ENCODE peak calls at places on chromosomes 3 and 15, in ten cellular contexts. Q, V, H, L, B, D, Y, M, K and A are unnamed samples.

GRCh38 chr3:194069421-194070219 is 66.3 kb upstream of the HES1 start:
- DNase-seq in Q (no peak), V (no peak), H (no peak), L (no peak), B (no peak), D (no peak), Y (peak), M (no peak), K (no peak), A (no peak)

GRCh38 chr15:63870403-63871209 is 36.9 kb upstream of the HERC1 start:
- DNase-seq in Q (no peak), V (no peak), H (peak), L (peak), B (peak), D (no peak), Y (peak), M (no peak), K (peak), A (no peak)

GRCh38 chr3:161409069-161409468 is 37.8 kb upstream of the SPTSSB start:
- DNase-seq in Q (no peak), V (no peak), H (no peak), L (no peak), B (peak), D (no peak), Y (peak), M (no peak), K (no peak), A (no peak)

GRCh38 chr3:57423335-57423734 is 120.8 kb downstream of the DNAH12 start:
- DNase-seq in Q (no peak), V (no peak), H (no peak), L (no peak), B (no peak), D (no peak), Y (no peak), M (no peak), K (no peak), A (no peak)

GRCh38 chr3:28286595-28286994 is 45.2 kb downstream of the CMC1 start:
- DNase-seq in Q (no peak), V (no peak), H (no peak), L (no peak), B (no peak), D (no peak), Y (peak), M (no peak), K (no peak), A (no peak)

GRCh38 chr3:33648793-33649192 is 69.3 kb downstream of the CLASP2 start:
- DNase-seq in Q (no peak), V (no peak), H (no peak), L (no peak), B (no peak), D (no peak), Y (no peak), M (no peak), K (no peak), A (no peak)

GRCh38 chr3:7075120-7075519 is 214.2 kb downstream of the GRM7 start:
- DNase-seq in Q (no peak), V (no peak), H (no peak), L (no peak), B (no peak), D (no peak), Y (no peak), M (no peak), K (no peak), A (no peak)

GRCh38 chr3:5239602-5240001 is 52.1 kb downstream of the EDEM1 start:
- DNase-seq in Q (no peak), V (no peak), H (no peak), L (no peak), B (no peak), D (no peak), Y (peak), M (no peak), K (no peak), A (no peak)

GRCh38 chr3:14476583-14477265 is 63.4 kb downstream of the GRIP2 start:
- DNase-seq in Q (no peak), V (no peak), H (peak), L (peak), B (no peak), D (peak), Y (no peak), M (no peak), K (no peak), A (no peak)

GRCh38 chr15:39417766-39418165 is 163.1 kb upstream of the THBS1 start:
- DNase-seq in Q (no peak), V (no peak), H (no peak), L (no peak), B (no peak), D (no peak), Y (no peak), M (no peak), K (no peak), A (no peak)

GRCh38 chr15:57370929-57371328 is 5.4 kb upstream of the CGNL1 start:
- DNase-seq in Q (no peak), V (no peak), H (no peak), L (no peak), B (no peak), D (no peak), Y (no peak), M (no peak), K (no peak), A (no peak)

GRCh38 chr3:23664459-23664858 is 141.3 kb upstream of the UBE2E1 start:
- DNase-seq in Q (no peak), V (no peak), H (no peak), L (no peak), B (no peak), D (no peak), Y (peak), M (no peak), K (no peak), A (no peak)

DNA sequence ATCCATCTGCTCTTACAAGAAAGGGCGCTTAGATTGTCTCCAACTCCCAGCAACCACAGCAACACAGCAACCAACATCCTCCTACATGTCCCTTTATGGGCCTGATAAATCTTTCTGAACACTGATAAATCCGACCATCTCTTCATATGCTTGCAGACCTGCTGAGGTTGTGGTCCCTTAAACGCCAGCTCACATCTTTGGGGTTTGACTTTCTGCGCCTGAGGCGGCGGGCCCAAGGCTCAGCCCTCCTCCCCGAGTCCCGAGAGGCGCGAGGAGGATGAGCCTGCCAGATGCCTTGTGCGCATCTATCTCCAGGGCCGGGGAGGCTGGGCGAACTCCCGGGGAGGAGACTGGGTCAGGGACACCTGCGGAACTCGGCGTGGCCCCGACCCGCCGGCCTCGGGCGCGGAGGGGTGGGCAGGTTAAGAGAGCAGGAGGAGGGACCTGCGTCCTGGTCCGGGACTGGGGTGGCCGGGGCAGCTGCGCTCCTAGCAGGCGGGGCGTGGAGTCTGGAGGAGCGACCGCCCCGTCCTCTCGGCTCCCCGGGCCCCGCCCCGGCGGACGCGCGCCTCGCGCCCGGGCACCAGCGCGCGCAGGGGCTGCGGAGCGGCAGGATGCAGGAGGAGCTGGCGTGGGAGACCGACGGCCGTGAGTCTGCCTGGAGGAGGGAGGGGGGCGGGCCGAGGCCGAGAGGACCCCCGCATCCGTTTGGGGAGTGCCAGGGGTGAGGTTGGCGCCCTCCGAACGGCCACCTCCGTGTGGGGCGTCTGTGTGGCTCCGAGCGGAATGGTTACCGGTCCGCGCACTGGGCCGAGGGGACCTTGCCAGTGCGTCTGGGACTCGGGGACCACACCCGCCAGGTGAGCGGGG is at the start of gene ANKDD1A:
- DNase-seq in Q (peak), V (peak), H (peak), L (peak), B (peak), D (peak), Y (peak), M (no peak), K (no peak), A (no peak)
- TF ChIP-seq POLR2A in Q (no peak), V (no peak), H (no peak), L (peak), B (peak), D (no peak), Y (no peak), M (no peak), K (peak), A (no peak)

DNA sequence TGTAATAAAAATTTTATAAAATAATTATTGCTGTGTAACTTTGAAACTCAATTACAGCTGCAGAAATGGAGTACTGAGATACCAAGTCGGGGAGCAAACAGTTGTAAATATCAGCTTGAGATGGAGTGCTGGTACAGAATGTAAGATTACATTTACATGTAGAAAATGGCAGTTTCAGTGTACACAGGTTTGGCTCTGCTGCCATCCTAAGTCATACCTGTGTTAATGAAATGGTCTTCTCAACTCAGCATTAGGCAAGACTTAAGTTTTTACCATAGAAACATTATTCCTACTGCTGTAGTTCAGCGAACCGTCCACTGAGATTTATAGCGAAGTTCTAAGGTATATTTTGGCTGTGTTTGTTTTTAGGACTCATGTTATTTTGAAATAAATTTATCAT is 110.1 kb upstream of the TBL1XR1 start:
- DNase-seq in Q (no peak), V (no peak), H (no peak), L (no peak), B (no peak), D (no peak), Y (no peak), M (no peak), K (no peak), A (no peak)
- TF ChIP-seq CTCF in Q (no peak), V (no peak), H (no peak), L (no peak), B (no peak), D (no peak), Y (no peak), M (no peak), K (no peak), A (no peak)

GRCh38 chr3:11601446-11602241 is 42.1 kb downstream of the VGLL4 start:
- DNase-seq in Q (no peak), V (peak), H (peak), L (peak), B (no peak), D (peak), Y (peak), M (no peak), K (no peak), A (no peak)
- TF ChIP-seq POLR2A in Q (no peak), V (no peak), H (no peak), L (no peak), B (no peak), D (no peak), Y (no peak), M (no peak), K (no peak), A (no peak)

GRCh38 chr15:70212288-70212962 is 114.7 kb upstream of the TLE3 start:
- DNase-seq in Q (peak), V (no peak), H (no peak), L (no peak), B (peak), D (no peak), Y (no peak), M (no peak), K (no peak), A (no peak)

GRCh38 chr15:70209499-70209898 is 111.8 kb upstream of the TLE3 start:
- DNase-seq in Q (peak), V (no peak), H (no peak), L (no peak), B (no peak), D (no peak), Y (no peak), M (no peak), K (no peak), A (no peak)

GRCh38 chr15:70208332-70208731 is 110.6 kb upstream of the TLE3 start:
- DNase-seq in Q (peak), V (no peak), H (no peak), L (no peak), B (no peak), D (peak), Y (no peak), M (no peak), K (no peak), A (no peak)

GRCh38 chr15:70210076-70210475 is 112.4 kb upstream of the TLE3 start:
- DNase-seq in Q (peak), V (no peak), H (no peak), L (no peak), B (no peak), D (no peak), Y (no peak), M (no peak), K (no peak), A (peak)

GRCh38 chr15:70210538-70210937 is 112.8 kb upstream of the TLE3 start:
- DNase-seq in Q (peak), V (no peak), H (no peak), L (no peak), B (no peak), D (no peak), Y (no peak), M (no peak), K (no peak), A (peak)
- TF ChIP-seq CTCF in Q (no peak), V (no peak), H (no peak), L (no peak), B (no peak), D (no peak), Y (no peak), M (no peak), K (peak), A (no peak)

GRCh38 chr15:56241374-56242085 is 2.1 kb downstream of the RFX7 start:
- DNase-seq in Q (no peak), V (no peak), H (no peak), L (no peak), B (no peak), D (no peak), Y (peak), M (no peak), K (no peak), A (no peak)

GRCh38 chr15:56244237-56244810 is 645 bp upstream of the RFX7 start:
- DNase-seq in Q (peak), V (peak), H (peak), L (peak), B (peak), D (peak), Y (peak), M (no peak), K (no peak), A (peak)

GRCh38 chr15:56242576-56243116 is 1.0 kb downstream of the RFX7 start:
- DNase-seq in Q (no peak), V (no peak), H (no peak), L (no peak), B (no peak), D (no peak), Y (no peak), M (no peak), K (no peak), A (no peak)

GRCh38 chr15:56243774-56244236 is at the start of gene RFX7:
- DNase-seq in Q (peak), V (peak), H (peak), L (peak), B (peak), D (peak), Y (peak), M (no peak), K (no peak), A (peak)

GRCh38 chr15:56243117-56243773 is 434 bp downstream of the RFX7 start:
- DNase-seq in Q (peak), V (peak), H (peak), L (peak), B (peak), D (peak), Y (peak), M (no peak), K (no peak), A (peak)
- TF ChIP-seq POLR2A in Q (no peak), V (no peak), H (no peak), L (no peak), B (no peak), D (no peak), Y (no peak), M (no peak), K (peak), A (no peak)

DNA sequence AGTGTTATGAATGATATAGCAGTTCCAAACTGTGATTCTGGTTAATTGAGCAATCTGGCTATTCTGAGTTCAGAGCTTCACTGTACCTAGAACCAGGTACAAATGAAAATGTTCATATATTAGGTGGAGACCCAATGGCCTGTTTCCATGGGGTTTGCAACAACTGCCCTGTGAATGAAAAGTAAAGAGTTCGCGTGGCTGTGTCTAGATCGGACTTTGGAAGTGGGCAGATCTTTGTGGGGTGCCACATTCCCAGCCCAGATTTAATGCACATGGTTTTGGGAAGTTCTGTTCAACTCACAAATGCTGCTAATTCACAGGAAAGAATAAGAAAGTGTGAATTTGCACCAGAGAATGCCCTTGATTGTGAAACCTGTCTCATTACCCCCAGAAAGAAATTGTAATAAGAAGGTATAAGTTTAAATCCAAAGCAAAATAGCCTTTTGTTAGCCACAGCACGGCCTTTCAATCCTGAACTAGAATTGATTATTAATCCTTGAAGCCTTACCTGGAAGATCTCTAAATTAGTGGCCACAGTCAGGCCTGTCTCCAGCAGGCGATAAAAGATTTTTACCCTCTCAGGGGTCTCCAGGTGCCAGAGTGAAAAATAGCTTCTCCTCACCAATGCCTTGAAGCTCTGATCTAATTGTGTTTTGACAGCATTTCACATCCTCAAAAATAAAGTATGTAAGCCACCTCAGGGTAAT is 22.6 kb downstream of the WHAMM start:
- DNase-seq in Q (no peak), V (no peak), H (no peak), L (no peak), B (no peak), D (no peak), Y (no peak), M (no peak), K (no peak), A (no peak)
- TF ChIP-seq CTCF in Q (no peak), V (no peak), H (no peak), L (no peak), B (peak), D (no peak), Y (no peak), M (no peak), K (no peak), A (no peak)

GRCh38 chr3:52697622-52697946 is 8.0 kb downstream of the GLT8D1 start:
- DNase-seq in Q (no peak), V (no peak), H (no peak), L (no peak), B (no peak), D (no peak), Y (no peak), M (no peak), K (no peak), A (no peak)
- TF ChIP-seq POLR2A in Q (no peak), V (no peak), H (no peak), L (no peak), B (no peak), D (no peak), Y (no peak), M (no peak), K (no peak), A (no peak)

GRCh38 chr3:107651782-107652181 is 129.0 kb downstream of the BBX start:
- DNase-seq in Q (no peak), V (no peak), H (no peak), L (no peak), B (no peak), D (no peak), Y (no peak), M (no peak), K (no peak), A (no peak)
- TF ChIP-seq CTCF in Q (no peak), V (no peak), H (no peak), L (no peak), B (no peak), D (no peak), Y (no peak), M (no peak), K (no peak), A (no peak)

DNA sequence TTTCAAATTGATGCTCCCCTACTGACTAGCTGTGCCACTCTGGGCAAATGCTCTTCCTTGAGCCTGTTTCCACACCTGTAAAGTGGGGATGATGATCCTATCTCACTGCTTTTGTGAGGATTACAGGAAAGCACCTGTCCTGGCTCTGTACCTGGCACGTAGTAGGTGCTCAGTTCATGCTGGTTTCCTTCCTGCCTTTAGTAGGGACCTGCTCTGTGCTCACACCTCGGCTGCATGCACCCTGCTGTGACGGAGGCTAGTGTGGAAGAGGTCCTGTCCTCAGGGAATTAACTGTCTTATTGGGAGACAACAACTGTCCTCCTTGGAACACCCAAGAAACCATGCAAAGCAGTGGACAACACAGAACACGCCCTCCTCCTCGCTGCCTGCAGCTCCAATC is 61.8 kb downstream of the RPL39L start:
- DNase-seq in Q (no peak), V (no peak), H (no peak), L (no peak), B (no peak), D (no peak), Y (no peak), M (no peak), K (no peak), A (no peak)
- TF ChIP-seq POLR2A in Q (no peak), V (no peak), H (no peak), L (no peak), B (no peak), D (no peak), Y (no peak), M (no peak), K (no peak), A (no peak)

GRCh38 chr3:128663151-128663550 is 12.5 kb upstream of the RPN1 start:
- DNase-seq in Q (no peak), V (peak), H (no peak), L (no peak), B (no peak), D (no peak), Y (no peak), M (no peak), K (no peak), A (no peak)
- TF ChIP-seq CTCF in Q (no peak), V (no peak), H (no peak), L (no peak), B (no peak), D (no peak), Y (no peak), M (no peak), K (no peak), A (no peak)